ENCODE peak calls at places on chromosomes 1 and 21, in seven cellular contexts. W, H, J, F, K, R and Z are unnamed samples.

GRCh38 chr1:8189931-8190483 is 127.9 kb upstream of the SLC45A1 start:
- DNase-seq in F (peak), W (no peak), R (no peak), K (peak), H (no peak), J (no peak), Z (no peak)

GRCh38 chr1:39046811-39047210 is 20.7 kb downstream of the NDUFS5 start:
- DNase-seq in W (no peak), K (no peak), F (no peak), J (no peak), H (no peak), R (no peak), Z (no peak)

GRCh38 chr1:179079113-179079761 is 2.6 kb upstream of the TOR3A start:
- DNase-seq in J (peak), W (no peak), H (no peak), F (peak), K (peak), R (peak), Z (no peak)

GRCh38 chr1:57839067-57839466 is 415.2 kb upstream of the DAB1 start:
- DNase-seq in R (no peak), H (no peak), W (no peak), K (no peak), J (peak), F (peak), Z (no peak)

GRCh38 chr1:212225416-212225815 is 59.8 kb upstream of the PPP2R5A start:
- DNase-seq in F (no peak), J (no peak), H (no peak), K (no peak), R (no peak), W (no peak), Z (no peak)

GRCh38 chr1:226800763-226801380 is 61.8 kb upstream of the ITPKB start:
- DNase-seq in W (no peak), H (no peak), J (no peak), F (no peak), R (no peak), K (no peak), Z (no peak)

GRCh38 chr1:168134132-168135041 is 2.3 kb downstream of the GPR161 start:
- DNase-seq in F (peak), J (no peak), R (no peak), K (no peak), H (no peak), W (no peak), Z (no peak)

GRCh38 chr1:215405211-215405610 is 161.9 kb upstream of the KCTD3 start:
- DNase-seq in K (peak), F (no peak), H (no peak), W (no peak), J (no peak), R (no peak), Z (no peak)

GRCh38 chr21:43192501-43193081 is 23.8 kb downstream of the CRYAA start:
- DNase-seq in H (peak), J (no peak), K (no peak), F (no peak), W (peak), R (no peak), Z (no peak)

GRCh38 chr1:35243681-35244080 is 24.8 kb upstream of the ZMYM4 start:
- DNase-seq in W (no peak), J (peak), K (no peak), R (no peak), F (no peak), H (no peak), Z (no peak)

GRCh38 chr1:50423670-50424000 is 392 bp upstream of the DMRTA2 start:
- DNase-seq in H (no peak), J (peak), F (no peak), K (no peak), W (no peak), R (no peak), Z (no peak)

GRCh38 chr1:91608876-91609275 is 108.2 kb downstream of the CDC7 start:
- DNase-seq in F (peak), K (peak), H (no peak), J (no peak), W (no peak), R (no peak), Z (no peak)

GRCh38 chr1:21668232-21669032 is 725 bp downstream of the RAP1GAP start:
- DNase-seq in K (no peak), H (no peak), R (no peak), F (no peak), J (no peak), W (no peak), Z (no peak)

GRCh38 chr1:1122981-1123480 is 7.1 kb upstream of the C1orf159 start:
- DNase-seq in R (no peak), F (no peak), W (peak), K (no peak), H (no peak), J (no peak), Z (no peak)

GRCh38 chr1:184504012-184504694 is 117.3 kb downstream of the C1orf21 start:
- DNase-seq in J (peak), W (no peak), R (no peak), F (no peak), H (no peak), K (no peak), Z (no peak)

GRCh38 chr21:37276377-37276776 is 9.2 kb upstream of the VPS26C start:
- DNase-seq in W (no peak), R (no peak), H (no peak), J (no peak), K (no peak), F (no peak), Z (no peak)

GRCh38 chr1:96352733-96353132 is 368.9 kb upstream of the PTBP2 start:
- DNase-seq in H (no peak), W (no peak), J (no peak), R (no peak), F (no peak), K (no peak), Z (no peak)

GRCh38 chr21:37848721-37849490 is 67.4 kb downstream of the KCNJ6 start:
- DNase-seq in R (no peak), F (no peak), J (no peak), W (no peak), K (no peak), H (no peak), Z (no peak)

GRCh38 chr21:35020902-35021301 is 28.2 kb downstream of the RUNX1 start:
- DNase-seq in R (no peak), F (no peak), J (no peak), W (no peak), H (no peak), K (peak), Z (no peak)

GRCh38 chr1:41709873-41710272 is 208.8 kb downstream of the HIVEP3 start:
- DNase-seq in F (no peak), H (no peak), K (no peak), R (no peak), W (no peak), J (no peak), Z (no peak)

GRCh38 chr1:71494163-71494562 is 413.3 kb upstream of the ZRANB2 start:
- DNase-seq in J (no peak), K (no peak), H (no peak), W (no peak), F (no peak), R (no peak), Z (no peak)

GRCh38 chr1:240149488-240150094 is 57.9 kb downstream of the FMN2 start:
- DNase-seq in K (peak), H (no peak), R (no peak), J (peak), W (no peak), F (peak), Z (no peak)

GRCh38 chr1:26728645-26729044 is 32.8 kb downstream of the ARID1A start:
- DNase-seq in W (no peak), F (no peak), H (no peak), K (no peak), R (no peak), J (no peak), Z (no peak)

GRCh38 chr1:218156602-218157001 is 128.5 kb upstream of the RRP15 start:
- DNase-seq in J (peak), H (no peak), W (peak), K (no peak), F (no peak), R (no peak), Z (no peak)

GRCh38 chr1:66540434-66541032 is 6.6 kb downstream of the SGIP1 start:
- DNase-seq in H (no peak), J (no peak), K (peak), W (no peak), F (peak), R (no peak), Z (no peak)

GRCh38 chr1:89910780-89911179 is 84.1 kb upstream of the ZNF326 start:
- DNase-seq in K (peak), H (no peak), J (no peak), F (peak), R (no peak), W (no peak), Z (no peak)

GRCh38 chr1:43137445-43138052 is 34.5 kb downstream of the EBNA1BP2 start:
- DNase-seq in R (no peak), W (no peak), K (no peak), F (peak), H (no peak), J (no peak), Z (no peak)